ENCODE peak calls at places on chromosomes 12 and 14, in six cellular contexts. N is A549, Y is hippocampal formation, C is NCI-H1092 treated with DMSO at 0.1 percent for 48 hours, M is heart right ventricle, J is left ventricle myocardium inferior. D is an unnamed sample.

GRCh38 chr12:121801601-121802484 is 2.0 kb upstream of the SETD1B start:
- DNase-seq in N (no peak), Y (peak; percentile 39), C (peak; percentile 51), M (no peak), J (no peak), D (no peak)

GRCh38 chr14:68770051-68770450 is 22.8 kb downstream of the ZFP36L1 start:
- DNase-seq in N (no peak), Y (no peak), C (no peak), M (no peak), J (no peak), D (no peak)

GRCh38 chr14:71751264-71751663 is 181.0 kb upstream of the RGS6 start:
- DNase-seq in N (no peak), Y (no peak), C (no peak), M (no peak), J (no peak), D (no peak)

GRCh38 chr12:6608592-6609311 is 1.6 kb upstream of the CHD4 start:
- DNase-seq in N (peak; percentile 36), Y (no peak), C (no peak), M (no peak), J (peak; percentile 25), D (peak; percentile 81)

GRCh38 chr14:58107947-58108552 is 44.0 kb downstream of the ARMH4 start:
- DNase-seq in N (peak; percentile 40), Y (peak; percentile 13), C (peak; percentile 67), M (no peak), J (no peak), D (no peak)

GRCh38 chr14:85217412-85217811 is 312.5 kb upstream of the FLRT2 start:
- DNase-seq in N (no peak), Y (no peak), C (no peak), M (no peak), J (no peak), D (no peak)

GRCh38 chr12:76901628-76902386 is 23.0 kb upstream of the CSRP2 start:
- DNase-seq in N (no peak), Y (no peak), C (no peak), M (no peak), J (no peak), D (no peak)

GRCh38 chr14:75450381-75451276 is 22.8 kb downstream of the JDP2 start:
- DNase-seq in N (no peak), Y (no peak), C (peak; percentile 34), M (peak; percentile 54), J (peak; percentile 54), D (peak; percentile 84)

GRCh38 chr12:99390707-99391106 is 256.8 kb upstream of the GARIN6 start:
- DNase-seq in N (peak; percentile 6), Y (no peak), C (no peak), M (no peak), J (no peak), D (no peak)

GRCh38 chr14:21109377-21110260 is 8.8 kb downstream of the TMEM253 start:
- DNase-seq in N (no peak), Y (no peak), C (no peak), M (no peak), J (no peak), D (no peak)

GRCh38 chr14:77158175-77158908 is 16.8 kb upstream of the ZDHHC22 start:
- DNase-seq in N (no peak), Y (peak; percentile 75), C (peak; percentile 84), M (peak; percentile 38), J (peak; percentile 36), D (peak; percentile 76)

GRCh38 chr12:121345151-121345810 is 6.9 kb downstream of the ANAPC5 start:
- DNase-seq in N (no peak), Y (no peak), C (no peak), M (no peak), J (no peak), D (no peak)

GRCh38 chr14:96799489-96800056 is 2.4 kb downstream of the VRK1 start:
- DNase-seq in N (no peak), Y (no peak), C (no peak), M (no peak), J (no peak), D (no peak)

GRCh38 chr12:107091989-107092641 is 1.2 kb downstream of the CRY1 start:
- DNase-seq in N (peak; percentile 75), Y (no peak), C (peak; percentile 56), M (no peak), J (no peak), D (no peak)

GRCh38 chr12:62963642-62964041 is 28.7 kb upstream of the PPM1H start:
- DNase-seq in N (no peak), Y (no peak), C (no peak), M (no peak), J (no peak), D (no peak)

GRCh38 chr12:122895290-122895689 is 634 bp downstream of the VPS37B start:
- DNase-seq in N (no peak), Y (no peak), C (no peak), M (no peak), J (no peak), D (no peak)

GRCh38 chr12:119328111-119328510 is 6.4 kb upstream of the CCDC60 start:
- DNase-seq in N (peak; percentile 12), Y (no peak), C (no peak), M (peak; percentile 8), J (no peak), D (peak; percentile 69)

GRCh38 chr12:7837366-7837765 is 35.3 kb downstream of the SLC2A14 start:
- DNase-seq in N (no peak), Y (no peak), C (no peak), M (no peak), J (no peak), D (no peak)

GRCh38 chr14:37081220-37081619 is 91.2 kb downstream of the SLC25A21 start:
- DNase-seq in N (no peak), Y (no peak), C (no peak), M (no peak), J (no peak), D (no peak)

GRCh38 chr14:73744175-73744867 is 30.1 kb upstream of the PNMA1 start:
- DNase-seq in N (no peak), Y (peak; percentile 50), C (no peak), M (no peak), J (no peak), D (no peak)

GRCh38 chr14:92573761-92574498 is 60.3 kb downstream of the RIN3 start:
- DNase-seq in N (no peak), Y (no peak), C (no peak), M (no peak), J (no peak), D (peak; percentile 68)

GRCh38 chr12:6919588-6919987 is 5.2 kb downstream of the ENO2 start:
- DNase-seq in N (no peak), Y (no peak), C (no peak), M (no peak), J (no peak), D (peak; percentile 60)

GRCh38 chr14:105945891-105946290 is 419.5 kb downstream of the TMEM121 start:
- DNase-seq in N (no peak), Y (no peak), C (peak; percentile 36), M (no peak), J (no peak), D (no peak)

GRCh38 chr12:79143803-79144202 is 279.2 kb downstream of the SYT1 start:
- DNase-seq in N (no peak), Y (no peak), C (peak; percentile 40), M (no peak), J (no peak), D (no peak)

GRCh38 chr14:35343709-35344474 is 51.7 kb downstream of the PSMA6 start:
- DNase-seq in N (no peak), Y (no peak), C (no peak), M (no peak), J (no peak), D (peak; percentile 67)